ENCODE peak calls at places on chromosome 5, in four cellular contexts. F is chondrocyte, D is NAMALWA, I is foreskin melanocyte. Z is an unnamed sample.

GRCh38 chr5:151406322-151406947 is 41.0 kb upstream of the SLC36A1 start:
- DNase-seq in F (no peak), D (peak), I (no peak), Z (no peak)

GRCh38 chr5:157351386-157352089 is 85.6 kb downstream of the CYFIP2 start:
- DNase-seq in F (no peak), D (no peak), I (no peak), Z (no peak)

GRCh38 chr5:5616247-5616895 is 193.9 kb downstream of the ICE1 start:
- DNase-seq in F (no peak), D (no peak), I (no peak), Z (no peak)

GRCh38 chr5:55223219-55223987 is 3.7 kb downstream of the MCIDAS start:
- DNase-seq in F (no peak), D (no peak), I (no peak), Z (no peak)

GRCh38 chr5:15496886-15497285 is 3.1 kb upstream of the FBXL7 start:
- DNase-seq in F (no peak), D (no peak), I (no peak), Z (no peak)

GRCh38 chr5:164370841-164371240 is 865.4 kb downstream of the MAT2B start:
- DNase-seq in F (no peak), D (no peak), I (no peak), Z (no peak)

GRCh38 chr5:14872070-14872989 is 752 bp upstream of the ANKH start:
- DNase-seq in F (no peak), D (peak), I (no peak), Z (peak)

GRCh38 chr5:128303593-128303992 is 220.0 kb downstream of the SLC12A2 start:
- DNase-seq in F (no peak), D (no peak), I (no peak), Z (no peak)

GRCh38 chr5:130624805-130625204 is 540.3 kb downstream of the HINT1 start:
- DNase-seq in F (no peak), D (no peak), I (no peak), Z (no peak)

GRCh38 chr5:122170630-122171029 is 41.3 kb downstream of the ZNF474 start:
- DNase-seq in F (no peak), D (no peak), I (peak), Z (no peak)

GRCh38 chr5:885529-885928 is 7.1 kb downstream of the BRD9 start:
- DNase-seq in F (peak), D (no peak), I (no peak), Z (no peak)

GRCh38 chr5:141234109-141234508 is 11.0 kb downstream of the PCDHB14 start:
- DNase-seq in F (no peak), D (no peak), I (no peak), Z (no peak)

GRCh38 chr5:150422075-150422474 is 9.4 kb upstream of the CD74 start:
- DNase-seq in F (no peak), D (no peak), I (no peak), Z (no peak)

GRCh38 chr5:165321912-165322311 is 1816.5 kb downstream of the MAT2B start:
- DNase-seq in F (no peak), D (no peak), I (no peak), Z (no peak)

GRCh38 chr5:84535281-84535680 is 150.6 kb upstream of the EDIL3 start:
- DNase-seq in F (no peak), D (no peak), I (no peak), Z (no peak)

GRCh38 chr5:172007795-172008465 is 1.5 kb upstream of the FBXW11 start:
- DNase-seq in F (no peak), D (no peak), I (no peak), Z (no peak)

GRCh38 chr5:127615916-127616315 is 33.0 kb upstream of the CTXN3 start:
- DNase-seq in F (no peak), D (no peak), I (no peak), Z (no peak)

GRCh38 chr5:67516959-67517358 is 320.4 kb upstream of the CD180 start:
- DNase-seq in F (no peak), D (no peak), I (no peak), Z (no peak)

GRCh38 chr5:159772698-159773061 is 143.6 kb upstream of the ADRA1B start:
- DNase-seq in F (no peak), D (no peak), I (no peak), Z (no peak)

GRCh38 chr5:96079075-96079474 is 117.4 kb upstream of the ELL2 start:
- DNase-seq in F (no peak), D (no peak), I (no peak), Z (no peak)

GRCh38 chr5:94613583-94613982 is 4.8 kb downstream of the KIAA0825 start:
- DNase-seq in F (no peak), D (peak), I (no peak), Z (peak)

GRCh38 chr5:74382864-74383618 is 257.5 kb downstream of the ENC1 start:
- DNase-seq in F (no peak), D (no peak), I (no peak), Z (no peak)

GRCh38 chr5:122220498-122220897 is 91.2 kb downstream of the ZNF474 start:
- DNase-seq in F (no peak), D (no peak), I (no peak), Z (no peak)

GRCh38 chr5:89480406-89481007 is 597.5 kb upstream of the MEF2C start:
- DNase-seq in F (no peak), D (no peak), I (no peak), Z (no peak)

GRCh38 chr5:138192826-138193225 is 13.9 kb downstream of the KIF20A start:
- DNase-seq in F (no peak), D (no peak), I (no peak), Z (no peak)

GRCh38 chr5:139659673-139660072 is 11.5 kb downstream of the CXXC5 start:
- DNase-seq in F (peak), D (no peak), I (no peak), Z (no peak)

GRCh38 chr5:140295414-140295813 is 7.5 kb downstream of the PFDN1 start:
- DNase-seq in F (no peak), D (peak), I (peak), Z (peak)

GRCh38 chr5:73338201-73339126 is 110.1 kb downstream of the FOXD1 start:
- DNase-seq in F (no peak), D (no peak), I (no peak), Z (no peak)

GRCh38 chr5:68033961-68034581 is 181.5 kb upstream of the PIK3R1 start:
- DNase-seq in F (no peak), D (no peak), I (no peak), Z (no peak)

GRCh38 chr5:111746791-111747190 is 10.2 kb downstream of the NREP start:
- DNase-seq in F (no peak), D (no peak), I (no peak), Z (no peak)

GRCh38 chr5:136198453-136198852 is 5.5 kb upstream of the SMIM32 start:
- DNase-seq in F (no peak), D (no peak), I (no peak), Z (no peak)

GRCh38 chr5:28542968-28543367 is 1504.6 kb upstream of the CDH9 start:
- DNase-seq in F (no peak), D (peak), I (no peak), Z (no peak)

GRCh38 chr5:174106997-174107655 is 61.6 kb downstream of the NSG2 start:
- DNase-seq in F (no peak), D (no peak), I (no peak), Z (no peak)

GRCh38 chr5:180172447-180173197 is 36.4 kb downstream of the RASGEF1C start:
- DNase-seq in F (no peak), D (no peak), I (peak), Z (no peak)

GRCh38 chr5:131405674-131406073 is 141.8 kb downstream of the CDC42SE2 start:
- DNase-seq in F (no peak), D (no peak), I (no peak), Z (no peak)

GRCh38 chr5:74034738-74035137 is 408.7 kb downstream of the ARHGEF28 start:
- DNase-seq in F (no peak), D (no peak), I (no peak), Z (no peak)

GRCh38 chr5:124289122-124289521 is 457.3 kb downstream of the ZNF608 start:
- DNase-seq in F (no peak), D (no peak), I (no peak), Z (no peak)

GRCh38 chr5:3886521-3887461 is 291.2 kb downstream of the IRX1 start:
- DNase-seq in F (no peak), D (peak), I (no peak), Z (no peak)

GRCh38 chr5:114377946-114378345 is 16.1 kb downstream of the KCNN2 start:
- DNase-seq in F (no peak), D (no peak), I (no peak), Z (no peak)